ENCODE peak calls at places on chromosome 2, in ten cellular contexts. M is fibroblast of lung; T is thoracic aorta; S is body of pancreas; R is mesendoderm; H is CD8-positive, alpha-beta memory T cell; Q is kidney epithelial cell; N is kidney; V is aorta; B is lower lobe of right lung. Y is an unnamed sample.
A peak's percentile ranks its signal among the peaks of the same experiment; 100 is the strongest.

GRCh38 chr2:132668189-132668833 is 1.7 kb downstream of the LYPD1 start:
- DNase-seq in M (no peak), T (no peak), S (no peak), R (peak; percentile 70), H (no peak), Q (no peak), N (no peak), V (no peak), B (no peak), Y (no peak)

GRCh38 chr2:138818479-138818878 is 38.3 kb upstream of the NXPH2 start:
- DNase-seq in M (no peak), T (no peak), S (no peak), R (peak; percentile 48), H (no peak), Q (no peak), N (no peak), V (no peak), B (no peak), Y (no peak)

GRCh38 chr2:240846881-240847601 is 21.6 kb upstream of the AGXT start:
- DNase-seq in M (no peak), T (no peak), S (no peak), R (no peak), H (no peak), Q (no peak), N (no peak), V (no peak), B (no peak), Y (no peak)

GRCh38 chr2:179850188-179850587 is 11.2 kb downstream of the ZNF385B start:
- DNase-seq in M (peak; percentile 34), T (no peak), S (no peak), R (no peak), H (no peak), Q (peak; percentile 28), N (no peak), V (no peak), B (no peak), Y (no peak)

GRCh38 chr2:25072606-25073005 is 30.7 kb downstream of the EFR3B start:
- DNase-seq in M (no peak), T (no peak), S (no peak), R (no peak), H (no peak), Q (no peak), N (no peak), V (no peak), B (no peak), Y (no peak)

GRCh38 chr2:31138037-31138962 is at the start of gene GALNT14:
- DNase-seq in M (peak; percentile 19), T (no peak), S (peak; percentile 44), R (peak; percentile 78), H (no peak), Q (no peak), N (peak; percentile 92), V (peak; percentile 68), B (peak; percentile 73), Y (peak; percentile 30)

GRCh38 chr2:62200868-62201267 is 5.0 kb downstream of the B3GNT2 start:
- DNase-seq in M (no peak), T (no peak), S (no peak), R (no peak), H (no peak), Q (no peak), N (no peak), V (no peak), B (no peak), Y (no peak)

GRCh38 chr2:65026640-65027464 is 29.4 kb upstream of the CEP68 start:
- DNase-seq in M (no peak), T (no peak), S (no peak), R (no peak), H (no peak), Q (no peak), N (no peak), V (no peak), B (no peak), Y (no peak)

GRCh38 chr2:9234680-9235387 is 28.2 kb downstream of the ASAP2 start:
- DNase-seq in M (peak; percentile 71), T (no peak), S (no peak), R (peak; percentile 90), H (no peak), Q (peak; percentile 94), N (peak; percentile 79), V (peak; percentile 57), B (no peak), Y (no peak)

DNA sequence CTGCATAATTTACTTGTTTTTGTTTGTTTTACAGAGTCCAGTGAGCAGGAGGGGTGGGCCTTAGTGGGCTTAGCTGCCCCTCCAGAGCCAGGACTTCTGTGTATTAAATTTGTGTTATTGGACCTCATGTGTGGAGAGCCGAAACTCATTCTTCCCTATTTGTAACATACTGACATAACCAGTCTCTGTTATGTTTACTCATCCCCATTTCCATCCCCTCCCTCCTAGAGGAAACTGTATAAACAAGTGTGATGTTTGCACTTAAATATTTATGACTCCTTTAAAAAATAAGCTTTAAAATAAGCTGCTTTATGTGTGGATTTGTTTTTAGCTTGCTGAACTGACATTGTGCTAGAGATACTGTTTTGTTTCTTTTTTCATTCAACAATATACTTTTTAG is 13.8 kb downstream of the ZNF512 start:
- DNase-seq in M (peak; percentile 15), T (no peak), S (no peak), R (no peak), H (no peak), Q (no peak), N (no peak), V (no peak), B (no peak), Y (no peak)
- H3K36me3 ChIP-seq in M (no peaks in the 10 kb centered on the region), T (peaks cover 20% of the 10 kb centered on the region), S (no peaks in the 10 kb centered on the region), R (peaks cover 1% of the 10 kb centered on the region), H (peaks cover 31% of the 10 kb centered on the region), Q (no peaks in the 10 kb centered on the region), N (peaks cover 7% of the 10 kb centered on the region), V (peaks cover 4% of the 10 kb centered on the region), B (peaks cover 32% of the 10 kb centered on the region), Y (no peaks in the 10 kb centered on the region)

GRCh38 chr2:144404621-144405312 is 115.2 kb downstream of the ZEB2 start:
- DNase-seq in M (peak; percentile 86), T (no peak), S (no peak), R (no peak), H (no peak), Q (no peak), N (no peak), V (no peak), B (no peak), Y (no peak)
- H3K36me3 ChIP-seq in M (peaks cover 8% of the 10 kb centered on the region), T (peaks cover 11% of the 10 kb centered on the region), S (no peaks in the 10 kb centered on the region), R (no peaks in the 10 kb centered on the region), H (no peaks in the 10 kb centered on the region), Q (peaks cover 2% of the 10 kb centered on the region), N (peaks cover 5% of the 10 kb centered on the region), V (peaks cover 2% of the 10 kb centered on the region), B (peaks cover 31% of the 10 kb centered on the region), Y (no peaks in the 10 kb centered on the region)

DNA sequence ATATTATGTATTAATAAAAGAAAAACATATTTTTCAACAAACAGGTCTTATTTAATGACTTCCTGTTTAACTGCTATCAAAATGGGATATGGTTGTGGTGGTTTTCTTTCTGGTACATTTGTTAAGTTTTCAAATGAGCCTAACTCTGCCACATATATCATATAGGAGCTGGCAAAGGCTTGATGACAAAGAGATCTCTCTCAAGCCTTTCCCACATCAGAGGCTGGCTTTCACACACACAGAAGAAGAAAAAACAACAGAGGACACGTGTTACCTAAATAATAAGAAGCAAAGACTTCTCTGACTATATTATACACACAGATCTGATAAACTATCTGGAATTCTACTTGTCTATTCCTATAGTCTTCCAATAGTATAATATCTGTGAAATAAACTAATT is 46.1 kb downstream of the CFAP36 start:
- DNase-seq in M (no peak), T (no peak), S (no peak), R (no peak), H (no peak), Q (no peak), N (no peak), V (no peak), B (no peak), Y (no peak)
- H3K36me3 ChIP-seq in M (peaks cover 6% of the 10 kb centered on the region), T (peaks cover 35% of the 10 kb centered on the region), S (no peaks in the 10 kb centered on the region), R (peaks cover 3% of the 10 kb centered on the region), H (peaks cover 41% of the 10 kb centered on the region), Q (peaks cover 1% of the 10 kb centered on the region), N (peaks cover 8% of the 10 kb centered on the region), V (no peaks in the 10 kb centered on the region), B (peaks cover 96% of the 10 kb centered on the region), Y (peaks cover 7% of the 10 kb centered on the region)

DNA sequence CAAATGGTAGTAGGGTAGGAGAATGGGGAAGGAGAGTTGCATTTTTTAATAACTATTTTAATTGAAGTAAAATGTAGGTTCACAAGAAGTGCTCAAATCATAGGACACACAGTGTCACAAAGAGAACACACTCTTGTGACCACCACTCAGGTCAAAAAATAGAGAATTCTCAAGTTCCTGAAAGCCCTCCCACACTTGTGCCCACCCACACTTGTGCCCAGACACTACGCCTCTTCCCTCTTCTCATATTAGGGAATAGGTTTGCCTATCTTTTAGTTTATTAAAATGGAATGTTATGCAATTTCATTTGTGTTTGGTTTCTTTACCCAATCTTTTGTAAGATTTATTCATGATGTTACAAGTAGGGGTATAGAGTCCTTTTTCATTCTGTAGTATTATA is 67.2 kb downstream of the UGGT1 start:
- DNase-seq in M (no peak), T (no peak), S (no peak), R (no peak), H (no peak), Q (no peak), N (no peak), V (no peak), B (peak; percentile 56), Y (no peak)
- H3K36me3 ChIP-seq in M (peaks cover 4% of the 10 kb centered on the region), T (peaks cover 31% of the 10 kb centered on the region), S (peaks cover 9% of the 10 kb centered on the region), R (peaks cover 9% of the 10 kb centered on the region), H (peaks cover 33% of the 10 kb centered on the region), Q (no peaks in the 10 kb centered on the region), N (peaks cover 23% of the 10 kb centered on the region), V (peaks cover 10% of the 10 kb centered on the region), B (peaks cover 92% of the 10 kb centered on the region), Y (peaks cover 8% of the 10 kb centered on the region)

GRCh38 chr2:222169346-222169745 is 129.5 kb downstream of the PAX3 start:
- DNase-seq in M (no peak), T (no peak), S (no peak), R (no peak), H (no peak), Q (peak; percentile 26), N (no peak), V (no peak), B (no peak), Y (no peak)
- H3K36me3 ChIP-seq in M (no peaks in the 10 kb centered on the region), T (no peaks in the 10 kb centered on the region), S (no peaks in the 10 kb centered on the region), R (no peaks in the 10 kb centered on the region), H (no peaks in the 10 kb centered on the region), Q (no peaks in the 10 kb centered on the region), N (no peaks in the 10 kb centered on the region), V (no peaks in the 10 kb centered on the region), B (no peaks in the 10 kb centered on the region), Y (no peaks in the 10 kb centered on the region)

DNA sequence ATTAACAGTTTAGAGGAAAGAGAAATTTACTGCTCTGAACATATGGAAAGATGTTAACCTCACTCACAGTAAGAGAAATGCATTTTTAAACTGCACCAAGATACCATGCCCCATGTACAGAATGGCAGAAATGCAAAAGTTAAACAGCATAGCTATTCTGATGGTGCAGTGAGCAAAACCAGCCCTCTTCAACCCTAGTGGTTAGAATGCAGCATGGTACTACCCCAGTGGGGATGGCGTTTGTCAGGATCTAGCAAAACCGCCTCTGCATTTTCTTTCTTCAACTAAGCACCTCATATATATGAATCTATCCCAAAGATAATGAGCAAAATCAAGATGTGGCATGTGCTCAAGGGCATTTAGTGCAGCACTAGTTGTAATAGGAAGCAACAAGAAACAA is 98.0 kb downstream of the MGAT5 start:
- DNase-seq in M (no peak), T (no peak), S (no peak), R (peak; percentile 6), H (no peak), Q (no peak), N (no peak), V (no peak), B (no peak), Y (no peak)
- H3K36me3 ChIP-seq in M (no peaks in the 10 kb centered on the region), T (no peaks in the 10 kb centered on the region), S (no peaks in the 10 kb centered on the region), R (no peaks in the 10 kb centered on the region), H (no peaks in the 10 kb centered on the region), Q (no peaks in the 10 kb centered on the region), N (peaks cover 3% of the 10 kb centered on the region), V (no peaks in the 10 kb centered on the region), B (peaks cover 18% of the 10 kb centered on the region), Y (no peaks in the 10 kb centered on the region)